ENCODE peak calls at places on chromosomes 1 and 21, in six cellular contexts. One of them, this sample, is unnamed.

GRCh38 chr1:14222086-14222485 is 376.4 kb upstream of the KAZN start:
- DNase-seq in HepG2: no peak
- DNase-seq in breast epithelium: no peak
- DNase-seq in transverse colon: no peak
- DNase-seq in adrenal gland: no peak
- DNase-seq in A549: no peak
- DNase-seq in this sample: no peak

GRCh38 chr1:203557958-203558760 is 64.2 kb downstream of the OPTC start:
- DNase-seq in adrenal gland: peak; percentile 76
- DNase-seq in transverse colon: peak; percentile 10
- DNase-seq in breast epithelium: no peak
- DNase-seq in A549: peak; percentile 76
- DNase-seq in HepG2: no peak
- DNase-seq in this sample: peak; percentile 67

GRCh38 chr1:25640646-25641328 is 24.2 kb downstream of the MAN1C1 start:
- DNase-seq in A549: no peak
- DNase-seq in breast epithelium: no peak
- DNase-seq in HepG2: no peak
- DNase-seq in adrenal gland: no peak
- DNase-seq in transverse colon: no peak
- DNase-seq in this sample: no peak

GRCh38 chr1:205024679-205025078 is 18.3 kb upstream of the CNTN2 start:
- DNase-seq in A549: no peak
- DNase-seq in HepG2: no peak
- DNase-seq in adrenal gland: no peak
- DNase-seq in transverse colon: no peak
- DNase-seq in breast epithelium: no peak
- DNase-seq in this sample: no peak

GRCh38 chr1:240712014-240712731 is 100.2 kb upstream of the GREM2 start:
- DNase-seq in HepG2: no peak
- DNase-seq in A549: no peak
- DNase-seq in breast epithelium: no peak
- DNase-seq in transverse colon: no peak
- DNase-seq in adrenal gland: no peak
- DNase-seq in this sample: no peak

GRCh38 chr1:155125946-155126493 is 1.7 kb upstream of the EFNA1 start:
- DNase-seq in transverse colon: peak; percentile 94
- DNase-seq in A549: no peak
- DNase-seq in breast epithelium: peak; percentile 65
- DNase-seq in HepG2: peak; percentile 88
- DNase-seq in adrenal gland: peak; percentile 65
- DNase-seq in this sample: no peak

GRCh38 chr1:26034504-26035202 is 11.3 kb downstream of the SLC30A2 start:
- DNase-seq in transverse colon: no peak
- DNase-seq in breast epithelium: no peak
- DNase-seq in HepG2: no peak
- DNase-seq in A549: no peak
- DNase-seq in adrenal gland: no peak
- DNase-seq in this sample: no peak

GRCh38 chr1:231986631-231987291 is 360.2 kb downstream of the DISC1 start:
- DNase-seq in HepG2: no peak
- DNase-seq in transverse colon: no peak
- DNase-seq in adrenal gland: no peak
- DNase-seq in breast epithelium: peak; percentile 47
- DNase-seq in A549: no peak
- DNase-seq in this sample: no peak

GRCh38 chr1:16152521-16153087 is 3.3 kb downstream of the EPHA2 start:
- DNase-seq in transverse colon: peak; percentile 63
- DNase-seq in A549: no peak
- DNase-seq in HepG2: peak; percentile 59
- DNase-seq in adrenal gland: no peak
- DNase-seq in breast epithelium: no peak
- DNase-seq in this sample: no peak

GRCh38 chr1:86466986-86467385 is 1.7 kb upstream of the CLCA1 start:
- DNase-seq in breast epithelium: no peak
- DNase-seq in adrenal gland: no peak
- DNase-seq in A549: no peak
- DNase-seq in HepG2: no peak
- DNase-seq in transverse colon: no peak
- DNase-seq in this sample: no peak

GRCh38 chr1:111334169-111334568 is 43.5 kb downstream of the CHIA start:
- DNase-seq in transverse colon: no peak
- DNase-seq in HepG2: peak; percentile 50
- DNase-seq in breast epithelium: no peak
- DNase-seq in adrenal gland: peak; percentile 16
- DNase-seq in A549: peak; percentile 20
- DNase-seq in this sample: no peak

GRCh38 chr1:215517441-215517891 is 49.6 kb upstream of the KCTD3 start:
- DNase-seq in transverse colon: no peak
- DNase-seq in breast epithelium: no peak
- DNase-seq in HepG2: no peak
- DNase-seq in A549: peak; percentile 28
- DNase-seq in adrenal gland: peak; percentile 17
- DNase-seq in this sample: no peak

GRCh38 chr1:37475380-37476086 is 1.2 kb downstream of the ZC3H12A start:
- DNase-seq in breast epithelium: no peak
- DNase-seq in adrenal gland: peak; percentile 36
- DNase-seq in transverse colon: peak; percentile 29
- DNase-seq in A549: no peak
- DNase-seq in HepG2: no peak
- DNase-seq in this sample: no peak

GRCh38 chr1:32741417-32742131 is 39.0 kb upstream of the SYNC start:
- DNase-seq in A549: no peak
- DNase-seq in adrenal gland: no peak
- DNase-seq in transverse colon: peak; percentile 55
- DNase-seq in HepG2: no peak
- DNase-seq in breast epithelium: no peak
- DNase-seq in this sample: peak; percentile 60

GRCh38 chr1:245788269-245788668 is 633.5 kb downstream of the KIF26B start:
- DNase-seq in breast epithelium: no peak
- DNase-seq in A549: no peak
- DNase-seq in HepG2: no peak
- DNase-seq in adrenal gland: no peak
- DNase-seq in transverse colon: no peak
- DNase-seq in this sample: peak; percentile 58

GRCh38 chr1:221478050-221478949 is 263.6 kb downstream of the DUSP10 start:
- DNase-seq in adrenal gland: peak; percentile 67
- DNase-seq in A549: peak; percentile 79
- DNase-seq in HepG2: peak; percentile 12
- DNase-seq in transverse colon: peak; percentile 33
- DNase-seq in breast epithelium: no peak
- DNase-seq in this sample: peak; percentile 26

GRCh38 chr1:61743716-61744620 is 1.7 kb downstream of the PATJ start:
- DNase-seq in A549: no peak
- DNase-seq in breast epithelium: no peak
- DNase-seq in HepG2: no peak
- DNase-seq in transverse colon: no peak
- DNase-seq in adrenal gland: no peak
- DNase-seq in this sample: no peak

DNA sequence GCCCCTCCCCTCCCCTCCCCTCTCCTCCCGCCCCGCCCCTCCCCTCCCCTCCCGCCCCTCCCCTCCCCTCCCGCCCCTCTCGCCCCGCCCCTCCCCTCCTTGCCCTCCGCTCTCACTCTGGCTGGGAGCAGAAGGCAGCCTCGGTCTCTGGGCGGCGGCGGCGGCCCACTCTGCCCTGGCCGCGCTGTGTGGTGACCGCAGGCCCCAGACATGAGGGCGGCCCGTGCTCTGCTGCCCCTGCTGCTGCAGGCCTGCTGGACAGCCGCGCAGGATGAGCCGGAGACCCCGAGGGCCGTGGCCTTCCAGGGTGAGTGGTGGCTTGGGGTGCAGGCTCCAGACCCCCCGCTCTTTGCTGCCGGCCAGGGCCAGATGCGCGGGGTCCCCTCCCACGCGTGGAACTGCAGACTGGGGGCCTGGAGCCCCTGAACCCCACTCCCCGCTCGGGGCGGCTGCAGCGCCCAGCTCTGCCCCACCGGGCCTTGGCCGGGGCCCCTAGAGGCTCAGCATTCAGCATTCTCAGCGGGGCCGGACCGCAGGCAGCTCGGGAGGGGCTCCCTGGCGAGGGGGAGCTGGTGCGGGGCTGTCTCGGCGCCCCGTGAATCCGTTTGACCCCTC is at the start of gene COL6A1:
- DNase-seq in HepG2: no peak
- DNase-seq in A549: no peak
- DNase-seq in transverse colon: peak; percentile 64
- DNase-seq in breast epithelium: peak; percentile 47
- DNase-seq in adrenal gland: peak; percentile 74
- DNase-seq in this sample: peak; percentile 85
- TF ChIP-seq POLR2A in HepG2: no peak
- TF ChIP-seq POLR2A in A549: peak; percentile 27
- TF ChIP-seq POLR2A in transverse colon: peak; percentile 43
- TF ChIP-seq POLR2A in breast epithelium: peak; percentile 25
- TF ChIP-seq POLR2A in adrenal gland: peak; percentile 66
- TF ChIP-seq POLR2A in this sample: peak; percentile 97

GRCh38 chr1:9292361-9293240 is at the start of gene SPSB1:
- DNase-seq in breast epithelium: peak; percentile 52
- DNase-seq in HepG2: peak; percentile 44
- DNase-seq in adrenal gland: peak; percentile 73
- DNase-seq in A549: peak; percentile 64
- DNase-seq in transverse colon: peak; percentile 88
- DNase-seq in this sample: no peak
- TF ChIP-seq POLR2A in breast epithelium: no peak
- TF ChIP-seq POLR2A in HepG2: peak; percentile 72
- TF ChIP-seq POLR2A in adrenal gland: peak; percentile 81
- TF ChIP-seq POLR2A in A549: peak; percentile 67
- TF ChIP-seq POLR2A in transverse colon: peak; percentile 73
- TF ChIP-seq POLR2A in this sample: peak; percentile 59

GRCh38 chr1:156572663-156573018 is 276 bp upstream of the IQGAP3 start:
- DNase-seq in adrenal gland: no peak
- DNase-seq in breast epithelium: no peak
- DNase-seq in A549: no peak
- DNase-seq in transverse colon: no peak
- DNase-seq in HepG2: no peak
- DNase-seq in this sample: no peak

GRCh38 chr1:156577512-156577911 is 2.0 kb upstream of the TTC24 start:
- DNase-seq in HepG2: no peak
- DNase-seq in adrenal gland: no peak
- DNase-seq in A549: no peak
- DNase-seq in breast epithelium: no peak
- DNase-seq in transverse colon: no peak
- DNase-seq in this sample: no peak

GRCh38 chr1:156574039-156574633 is 1.8 kb upstream of the IQGAP3 start:
- DNase-seq in breast epithelium: no peak
- DNase-seq in A549: no peak
- DNase-seq in adrenal gland: no peak
- DNase-seq in HepG2: no peak
- DNase-seq in transverse colon: no peak
- DNase-seq in this sample: no peak

GRCh38 chr1:156571261-156571958 is 955 bp downstream of the IQGAP3 start:
- DNase-seq in A549: peak; percentile 55
- DNase-seq in HepG2: no peak
- DNase-seq in breast epithelium: no peak
- DNase-seq in adrenal gland: no peak
- DNase-seq in transverse colon: no peak
- DNase-seq in this sample: peak; percentile 80

GRCh38 chr1:156571959-156572662 is at the start of gene IQGAP3:
- DNase-seq in HepG2: peak; percentile 75
- DNase-seq in A549: peak; percentile 79
- DNase-seq in transverse colon: peak; percentile 93
- DNase-seq in breast epithelium: peak; percentile 77
- DNase-seq in adrenal gland: peak; percentile 87
- DNase-seq in this sample: peak; percentile 99
- TF ChIP-seq POLR2A in HepG2: peak; percentile 37
- TF ChIP-seq POLR2A in A549: no peak
- TF ChIP-seq POLR2A in transverse colon: no peak
- TF ChIP-seq POLR2A in breast epithelium: no peak
- TF ChIP-seq POLR2A in adrenal gland: no peak
- TF ChIP-seq POLR2A in this sample: peak; percentile 63

DNA sequence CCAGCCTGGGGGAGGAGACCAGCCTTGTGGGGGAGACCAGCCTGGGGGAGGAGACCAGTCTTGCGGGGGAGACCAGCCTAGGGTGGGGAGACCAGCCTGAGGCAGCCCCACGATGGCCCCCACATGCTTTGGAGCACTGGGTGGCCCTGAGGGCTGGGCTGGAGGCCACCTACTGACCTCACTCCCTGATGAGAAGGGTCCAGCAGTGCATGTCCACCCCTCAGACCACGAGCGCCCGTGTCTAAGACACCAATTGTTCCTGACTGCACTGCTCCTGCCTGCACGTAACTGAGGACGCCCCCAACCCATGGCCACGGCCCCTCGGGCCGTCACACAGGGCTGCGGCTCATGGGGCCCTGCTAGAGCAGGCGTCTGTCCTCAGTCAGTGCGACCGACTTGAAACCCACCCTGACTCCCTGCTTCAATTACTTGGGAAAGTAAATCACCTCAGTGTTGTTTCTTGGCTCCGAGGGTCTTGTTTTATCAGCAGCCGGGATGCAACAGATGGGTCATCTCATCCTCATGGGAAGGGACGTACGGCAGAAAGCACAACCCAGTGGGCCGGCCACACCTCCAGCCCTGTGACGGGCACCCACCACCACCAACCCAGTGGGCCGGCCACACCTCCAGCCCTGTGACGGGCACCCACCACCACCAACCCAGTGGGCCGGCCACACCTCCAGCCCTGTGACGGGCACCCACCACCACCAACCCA is at the start of gene SPATC1L:
- DNase-seq in HepG2: peak; percentile 24
- DNase-seq in breast epithelium: peak; percentile 76
- DNase-seq in adrenal gland: peak; percentile 81
- DNase-seq in transverse colon: peak; percentile 66
- DNase-seq in A549: no peak
- DNase-seq in this sample: peak; percentile 60
- TF ChIP-seq POLR2A in HepG2: no peak
- TF ChIP-seq POLR2A in breast epithelium: no peak
- TF ChIP-seq POLR2A in adrenal gland: peak; percentile 17
- TF ChIP-seq POLR2A in transverse colon: no peak
- TF ChIP-seq POLR2A in A549: no peak
- TF ChIP-seq POLR2A in this sample: peak; percentile 26